ENCODE peak calls at places on chromosomes 2 and 18, in five cellular contexts. K is AG04450, L is choroid plexus epithelial cell, E is suprapubic skin, Z is A549. J is an unnamed sample.

GRCh38 chr2:45169339-45170190 is 160.3 kb upstream of the SIX2 start:
- DNase-seq in K (no peak), L (peak; percentile 45), E (no peak), Z (peak; percentile 60), J (no peak)

GRCh38 chr2:162007447-162008040 is 66.5 kb downstream of the DPP4 start:
- DNase-seq in K (no peak), L (peak; percentile 51), E (no peak), Z (no peak), J (no peak)

GRCh38 chr2:3747032-3747654 is 43.8 kb downstream of the DCDC2C start:
- DNase-seq in K (no peak), L (no peak), E (no peak), Z (no peak), J (no peak)

GRCh38 chr18:36993068-36993467 is 164.1 kb downstream of the KIAA1328 start:
- DNase-seq in K (no peak), L (peak; percentile 81), E (no peak), Z (no peak), J (peak; percentile 16)

GRCh38 chr2:120707816-120708215 is 27.9 kb upstream of the GLI2 start:
- DNase-seq in K (no peak), L (no peak), E (no peak), Z (no peak), J (no peak)

GRCh38 chr2:25373269-25373981 is 31.7 kb upstream of the DNMT3A start:
- DNase-seq in K (no peak), L (no peak), E (no peak), Z (no peak), J (no peak)

GRCh38 chr18:5678779-5679406 is 135.1 kb upstream of the EPB41L3 start:
- DNase-seq in K (no peak), L (no peak), E (no peak), Z (no peak), J (no peak)

GRCh38 chr2:239150125-239151011 is 250.5 kb downstream of the HDAC4 start:
- DNase-seq in K (no peak), L (no peak), E (peak; percentile 32), Z (no peak), J (no peak)

GRCh38 chr2:11761259-11761658 is 14.8 kb downstream of the LPIN1 start:
- DNase-seq in K (no peak), L (no peak), E (no peak), Z (no peak), J (no peak)

GRCh38 chr2:160109939-160110673 is 47.7 kb upstream of the PLA2R1 start:
- DNase-seq in K (peak; percentile 57), L (peak; percentile 93), E (no peak), Z (peak; percentile 35), J (peak; percentile 36)

GRCh38 chr2:136308621-136309020 is 190.7 kb upstream of the CXCR4 start:
- DNase-seq in K (no peak), L (no peak), E (no peak), Z (no peak), J (no peak)

GRCh38 chr18:36392163-36392887 is 94.8 kb downstream of the FHOD3 start:
- DNase-seq in K (no peak), L (no peak), E (no peak), Z (no peak), J (no peak)

GRCh38 chr18:54948350-54948837 is 10.9 kb downstream of the CCDC68 start:
- DNase-seq in K (no peak), L (no peak), E (no peak), Z (no peak), J (no peak)
- H3K4me3 ChIP-seq in K (no peak overlapping the region), L (no peak overlapping the region), E (no peak overlapping the region), Z (no peak overlapping the region), J (no peak overlapping the region)

GRCh38 chr2:32061430-32061829 is 1.9 kb upstream of the SPAST start:
- DNase-seq in K (no peak), L (no peak), E (no peak), Z (no peak), J (no peak)
- H3K4me3 ChIP-seq in K (no peak overlapping the region), L (no peak overlapping the region), E (no peak overlapping the region), Z (no peak overlapping the region), J (no peak overlapping the region)

DNA sequence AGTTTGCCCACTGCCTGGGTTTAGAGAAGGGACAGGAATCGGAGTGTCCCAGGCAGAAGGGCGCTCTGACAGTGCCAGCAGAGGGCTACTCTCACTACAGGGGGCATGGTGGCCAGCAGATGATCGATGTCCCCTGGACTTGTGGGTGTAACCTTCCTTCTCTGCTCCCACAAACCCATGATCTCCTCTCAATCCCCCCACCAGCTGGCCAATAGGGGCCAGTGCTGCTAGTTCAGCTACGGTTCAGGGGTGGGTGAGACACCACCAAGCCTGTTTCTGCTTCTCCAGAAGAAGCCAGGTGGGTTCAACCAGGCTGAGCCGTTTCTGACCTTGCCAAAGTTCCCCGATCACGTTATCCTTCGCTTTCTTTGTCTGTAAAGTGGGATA is 1.3 kb downstream of the NPPC start:
- DNase-seq in K (no peak), L (no peak), E (no peak), Z (peak; percentile 36), J (no peak)
- H3K4me3 ChIP-seq in K (no peak overlapping the region), L (no peak overlapping the region), E (peak overlapping the region; percentile 51), Z (peak overlapping the region; percentile 47), J (no peak overlapping the region)

GRCh38 chr2:201191132-201191875 is 8.4 kb downstream of the CASP10 start:
- DNase-seq in K (no peak), L (peak; percentile 58), E (no peak), Z (no peak), J (no peak)
- H3K4me3 ChIP-seq in K (no peak overlapping the region), L (no peak overlapping the region), E (no peak overlapping the region), Z (no peak overlapping the region), J (no peak overlapping the region)

DNA sequence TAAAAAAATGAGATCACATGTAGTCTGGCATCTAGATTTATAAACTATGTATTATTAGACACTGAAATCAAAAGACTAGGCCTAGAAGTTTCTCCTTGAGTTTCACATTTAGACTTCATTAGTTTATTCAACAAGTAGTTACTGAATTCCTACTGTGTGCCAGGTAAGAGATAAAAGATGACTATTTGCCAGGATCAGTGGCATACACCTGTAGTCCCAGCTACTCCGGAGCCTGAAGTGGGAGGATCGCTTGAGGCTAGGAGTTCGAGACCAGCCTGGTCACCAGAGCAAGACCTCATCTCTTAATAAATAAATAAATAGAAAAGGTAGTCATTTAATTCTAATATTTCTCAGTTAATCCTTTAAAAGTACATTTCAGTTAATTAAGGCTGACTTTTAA is 2.1 kb downstream of the FAM98A start:
- DNase-seq in K (no peak), L (no peak), E (no peak), Z (no peak), J (no peak)
- H3K4me3 ChIP-seq in K (peak overlapping the region; percentile 26), L (no peak overlapping the region), E (no peak overlapping the region), Z (no peak overlapping the region), J (peak overlapping the region; percentile 100)

GRCh38 chr2:231200805-231201474 is 2.5 kb downstream of the ARMC9 start:
- DNase-seq in K (no peak), L (peak; percentile 53), E (peak; percentile 54), Z (no peak), J (no peak)
- H3K4me3 ChIP-seq in K (peak overlapping the region; percentile 17), L (peak overlapping the region; percentile 95), E (no peak overlapping the region), Z (no peak overlapping the region), J (no peak overlapping the region)

DNA sequence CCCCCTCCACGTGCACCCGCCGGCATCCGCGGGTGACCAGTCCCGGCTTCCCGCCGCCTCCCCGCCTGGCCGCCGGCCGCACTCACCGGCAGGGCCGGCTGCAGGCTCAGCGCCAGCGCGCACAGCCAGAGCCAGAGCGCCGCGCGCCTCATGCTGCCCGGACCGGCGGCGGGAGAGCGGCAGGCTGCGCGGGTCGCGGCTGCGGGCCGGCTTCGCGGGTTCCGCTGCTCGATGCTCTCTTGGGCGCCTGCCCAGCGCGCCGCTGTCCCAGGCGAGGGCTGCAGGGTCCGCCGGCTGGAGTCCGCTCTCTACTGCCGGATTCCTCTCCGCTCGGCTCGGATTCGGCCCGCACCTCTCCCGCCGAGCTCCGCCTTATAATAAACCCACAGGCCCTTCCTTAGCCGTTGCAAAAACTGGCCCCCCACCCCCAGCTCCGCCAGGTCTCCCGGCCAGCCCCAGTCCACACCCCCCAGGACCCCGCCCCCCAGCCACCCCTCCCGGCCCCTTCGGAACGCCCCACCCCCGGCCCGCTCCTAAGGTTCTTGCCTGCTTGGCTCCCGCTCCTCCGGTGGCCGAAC is at the start of gene SDC1:
- DNase-seq in K (no peak), L (peak; percentile 62), E (peak; percentile 80), Z (peak; percentile 81), J (peak; percentile 8)
- H3K4me3 ChIP-seq in K (peak within 1 kb of the TSS; percentile 64), L (peak within 1 kb of the TSS; percentile 64), E (peak within 1 kb of the TSS; percentile 92), Z (peak within 1 kb of the TSS; percentile 95), J (peak within 1 kb of the TSS; percentile 60)

DNA sequence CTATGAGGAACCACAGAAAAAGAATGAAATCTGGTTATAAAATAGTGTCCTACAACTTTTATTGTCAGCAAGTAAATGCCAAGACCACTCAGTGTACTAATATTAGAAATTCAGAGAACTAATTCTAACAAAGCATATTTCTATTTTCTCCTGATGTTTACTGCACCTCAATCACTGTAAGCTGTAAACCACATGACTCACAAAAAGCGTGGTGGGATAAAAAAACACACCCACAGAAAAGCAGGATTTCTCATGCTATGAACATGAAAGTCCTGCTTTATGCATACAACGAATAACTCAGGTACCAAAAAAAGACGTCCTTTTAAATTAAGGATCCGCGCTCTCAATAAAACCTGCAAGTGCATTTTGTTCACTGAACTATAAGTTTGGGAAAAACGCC is 797 bp downstream of the TXNL4A start:
- DNase-seq in K (no peak), L (peak; percentile 28), E (no peak), Z (no peak), J (no peak)
- H3K4me3 ChIP-seq in K (peak overlapping the region; percentile 99), L (peak overlapping the region; percentile 99), E (peak overlapping the region; percentile 98), Z (peak overlapping the region; percentile 80), J (peak overlapping the region; percentile 90)

DNA sequence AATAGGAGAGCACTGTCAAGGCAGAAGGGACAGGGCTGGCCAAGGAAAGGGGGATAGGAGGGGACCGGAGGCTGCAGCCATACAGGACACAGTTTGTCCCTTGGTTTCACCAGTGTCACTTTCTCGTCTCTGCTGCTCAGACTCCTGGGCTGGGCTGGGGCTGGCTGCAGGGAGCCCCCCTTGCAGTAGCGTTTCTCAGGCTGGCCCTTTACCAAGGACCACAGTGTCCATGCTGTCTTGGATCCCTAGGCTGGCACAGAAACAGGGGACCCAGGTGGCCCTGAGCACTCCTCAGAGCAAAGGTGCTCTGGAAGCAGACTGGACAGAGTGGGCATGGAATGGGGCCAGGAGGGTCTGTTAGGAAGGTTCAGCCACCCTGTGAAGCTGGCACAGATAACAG is 34.8 kb downstream of the ATOH8 start:
- DNase-seq in K (no peak), L (no peak), E (no peak), Z (no peak), J (no peak)
- H3K4me3 ChIP-seq in K (no peak overlapping the region), L (no peak overlapping the region), E (no peak overlapping the region), Z (no peak overlapping the region), J (no peak overlapping the region)

GRCh38 chr2:151973013-151973900 is 125.6 kb downstream of the CACNB4 start:
- DNase-seq in K (no peak), L (no peak), E (no peak), Z (no peak), J (no peak)
- H3K4me3 ChIP-seq in K (no peak overlapping the region), L (no peak overlapping the region), E (no peak overlapping the region), Z (no peak overlapping the region), J (no peak overlapping the region)

J was measured in skeletal muscle cell.